ENCODE peak calls at places on chromosome 12, in nine cellular contexts. R, D, K, Y, P, F, O, M and N are unnamed samples.

GRCh38 chr12:100393202-100393601 is 36.3 kb downstream of the SLC17A8 start:
- DNase-seq in D (no peak), F (no peak), M (no peak), P (no peak), O (no peak), Y (no peak), R (no peak), K (no peak), N (no peak)

GRCh38 chr12:49838973-49839633 is 3.8 kb downstream of the BCDIN3D start:
- DNase-seq in R (peak; percentile 69), Y (peak; percentile 59), O (no peak), K (peak; percentile 37), P (no peak), F (no peak), D (no peak), M (no peak), N (no peak)

GRCh38 chr12:15443050-15443449 is 120.7 kb downstream of the PTPRO start:
- DNase-seq in D (no peak), K (no peak), O (no peak), F (no peak), R (no peak), M (no peak), P (no peak), Y (no peak), N (no peak)

GRCh38 chr12:1807107-1807478 is 13.3 kb upstream of the LRTM2 start:
- DNase-seq in K (no peak), R (no peak), D (no peak), Y (no peak), O (no peak), P (no peak), F (peak; percentile 51), M (peak; percentile 6), N (no peak)

GRCh38 chr12:130280226-130280625 is 57.5 kb upstream of the PIWIL1 start:
- DNase-seq in M (no peak), P (no peak), R (no peak), K (no peak), F (no peak), D (no peak), Y (no peak), O (no peak), N (no peak)

GRCh38 chr12:96120359-96121100 is 73.6 kb upstream of the ELK3 start:
- DNase-seq in D (no peak), O (no peak), P (peak; percentile 51), F (no peak), K (no peak), M (no peak), Y (no peak), R (no peak), N (no peak)

GRCh38 chr12:30025317-30025716 is 241.6 kb upstream of the TMTC1 start:
- DNase-seq in F (no peak), D (no peak), P (no peak), M (no peak), O (no peak), R (no peak), Y (no peak), K (no peak), N (no peak)

GRCh38 chr12:1645819-1646218 is 16.8 kb downstream of the WNT5B start:
- DNase-seq in O (no peak), F (no peak), D (no peak), P (no peak), Y (no peak), M (no peak), K (no peak), R (no peak), N (no peak)

GRCh38 chr12:100715976-100716657 is 78.5 kb upstream of the ANO4 start:
- DNase-seq in Y (no peak), R (no peak), K (no peak), M (no peak), O (no peak), P (peak; percentile 78), D (no peak), F (peak; percentile 49), N (no peak)

GRCh38 chr12:70070494-70071007 is 172.7 kb upstream of the CNOT2 start:
- DNase-seq in F (no peak), K (no peak), O (no peak), R (no peak), D (no peak), Y (no peak), M (no peak), P (no peak), N (no peak)

GRCh38 chr12:92898755-92899154 is 30.3 kb downstream of the EEA1 start:
- DNase-seq in O (no peak), K (no peak), P (no peak), R (peak; percentile 53), Y (peak; percentile 38), M (no peak), D (no peak), F (no peak), N (no peak)

GRCh38 chr12:131351319-131352028 is 359.4 kb upstream of the SFSWAP start:
- DNase-seq in K (no peak), P (no peak), Y (no peak), O (no peak), D (no peak), F (no peak), R (no peak), M (no peak), N (no peak)

GRCh38 chr12:67151891-67152290 is 117.3 kb upstream of the CAND1 start:
- DNase-seq in R (no peak), P (no peak), M (no peak), D (no peak), F (no peak), K (no peak), O (no peak), Y (no peak), N (no peak)

GRCh38 chr12:53869500-53869899 is 69.1 kb upstream of the HOXC13 start:
- DNase-seq in Y (peak; percentile 63), O (no peak), R (no peak), M (no peak), D (no peak), F (no peak), P (no peak), K (no peak), N (no peak)

DNA sequence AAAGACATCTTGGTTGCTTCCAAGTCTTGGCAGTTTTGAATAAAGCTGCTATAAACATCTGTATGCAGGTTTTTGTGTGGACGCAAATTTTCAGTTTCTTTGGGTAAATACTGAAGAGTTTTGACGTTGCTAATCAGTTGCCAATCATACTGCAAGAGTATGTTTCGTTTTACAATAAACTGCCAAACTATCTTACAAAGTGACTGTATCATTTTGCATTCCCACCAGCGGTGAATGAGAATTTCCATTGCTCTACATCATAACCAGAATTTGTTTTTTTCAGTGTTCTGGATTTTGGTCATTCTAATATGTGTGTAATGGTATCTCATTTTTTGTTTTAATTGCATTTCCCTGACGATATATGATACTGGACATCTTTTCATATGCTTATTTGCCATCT is 190.8 kb upstream of the PARP11 start:
- DNase-seq in O (no peak), K (no peak), Y (no peak), D (no peak), M (no peak), F (no peak), R (no peak), P (no peak), N (no peak)
- TF ChIP-seq CTCF in O (no peak), K (no peak), Y (no peak), D (no peak), M (no peak), F (no peak), R (no peak), P (no peak), N (no peak)

GRCh38 chr12:6644903-6645302 is 2.3 kb downstream of the ACRBP start:
- DNase-seq in O (no peak), D (peak; percentile 37), P (peak; percentile 63), F (no peak), Y (no peak), K (no peak), M (peak; percentile 45), R (no peak), N (no peak)
- TF ChIP-seq CTCF in O (no peak), D (no peak), P (peak; percentile 61), F (peak; percentile 28), Y (no peak), K (no peak), M (peak; percentile 38), R (no peak), N (peak; percentile 36)

GRCh38 chr12:111783046-111783445 is 16.3 kb downstream of the ALDH2 start:
- DNase-seq in R (no peak), D (no peak), K (no peak), O (no peak), P (no peak), Y (no peak), F (no peak), M (no peak), N (no peak)

GRCh38 chr12:111780166-111780565 is 13.4 kb downstream of the ALDH2 start:
- DNase-seq in K (no peak), R (no peak), Y (no peak), M (no peak), P (no peak), D (no peak), F (no peak), O (no peak), N (no peak)

GRCh38 chr12:111777345-111778045 is 10.8 kb downstream of the ALDH2 start:
- DNase-seq in O (no peak), Y (no peak), K (no peak), M (no peak), R (no peak), P (no peak), D (peak; percentile 22), F (no peak), N (peak; percentile 79)

GRCh38 chr12:111781085-111781658 is 14.4 kb downstream of the ALDH2 start:
- DNase-seq in M (no peak), D (no peak), R (no peak), O (no peak), F (no peak), Y (no peak), P (no peak), K (no peak), N (no peak)

DNA sequence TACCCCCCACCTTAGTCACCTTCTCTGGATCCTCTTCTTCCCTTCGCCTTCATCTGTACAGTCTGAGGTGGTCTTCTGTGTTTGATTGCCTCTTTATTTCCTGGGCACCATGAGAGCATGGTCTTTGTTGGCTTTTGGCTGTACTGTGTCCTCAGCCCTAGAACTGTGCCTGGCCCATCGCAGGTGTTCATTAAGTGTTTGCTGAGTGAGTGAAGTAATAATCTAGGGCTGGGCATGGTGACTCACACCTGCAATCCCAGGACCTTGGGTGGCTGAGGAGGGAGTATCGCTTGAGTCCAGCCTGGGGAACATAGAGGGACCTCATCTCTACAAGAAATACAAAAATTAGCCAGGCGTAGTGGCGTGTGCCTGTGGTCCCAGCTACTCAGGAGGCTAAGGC is 13.9 kb downstream of the ALDH2 start:
- DNase-seq in F (no peak), R (no peak), O (no peak), K (no peak), M (no peak), D (no peak), Y (peak; percentile 76), P (no peak), N (no peak)
- TF ChIP-seq CTCF in F (no peak), R (no peak), O (no peak), K (no peak), M (no peak), D (no peak), Y (no peak), P (no peak), N (no peak)

GRCh38 chr12:124392271-124392990 is 97.5 kb downstream of the RFLNA start:
- DNase-seq in O (no peak), Y (peak; percentile 25), M (no peak), R (peak; percentile 57), P (peak; percentile 84), D (no peak), F (no peak), K (no peak), N (no peak)
- TF ChIP-seq CTCF in O (peak; percentile 25), Y (peak; percentile 29), M (no peak), R (peak; percentile 26), P (no peak), D (no peak), F (no peak), K (peak; percentile 27), N (peak; percentile 30)